ENCODE peak calls at places on chromosomes 3 and 15, in five cellular contexts. B is left ventricle myocardium inferior, O is AG04450, G is A549, E is brain microvascular endothelial cell. X is an unnamed sample.

GRCh38 chr3:46466871-46467403 is 2.2 kb upstream of the LTF start:
- DNase-seq in B (no peak), O (no peak), G (no peak), E (no peak), X (no peak)

GRCh38 chr15:52441846-52442245 is 86.8 kb downstream of the MYO5A start:
- DNase-seq in B (no peak), O (no peak), G (no peak), E (no peak), X (peak)

GRCh38 chr3:171939578-171939977 is 96.4 kb downstream of the TMEM212 start:
- DNase-seq in B (no peak), O (no peak), G (no peak), E (no peak), X (no peak)

GRCh38 chr3:188595890-188596376 is 442.0 kb downstream of the LPP start:
- DNase-seq in B (no peak), O (peak), G (no peak), E (no peak), X (peak)

GRCh38 chr3:189635385-189635784 is 4.2 kb downstream of the TP63 start:
- DNase-seq in B (no peak), O (no peak), G (no peak), E (no peak), X (no peak)

GRCh38 chr3:39980021-39980420 is 170.6 kb downstream of the MYRIP start:
- DNase-seq in B (no peak), O (no peak), G (no peak), E (no peak), X (no peak)

GRCh38 chr3:69444980-69445379 is 59.1 kb upstream of the FRMD4B start:
- DNase-seq in B (no peak), O (no peak), G (no peak), E (no peak), X (peak)

GRCh38 chr3:52774901-52775864 is 2.2 kb upstream of the ITIH1 start:
- DNase-seq in B (no peak), O (no peak), G (no peak), E (no peak), X (no peak)

GRCh38 chr15:73910904-73911303 is 15.4 kb upstream of the LOXL1 start:
- DNase-seq in B (no peak), O (no peak), G (no peak), E (no peak), X (no peak)

GRCh38 chr15:60780147-60780546 is 301.2 kb upstream of the ICE2 start:
- DNase-seq in B (no peak), O (no peak), G (no peak), E (no peak), X (no peak)

GRCh38 chr15:41651373-41651772 is 8.8 kb upstream of the MGA start:
- DNase-seq in B (no peak), O (no peak), G (no peak), E (no peak), X (no peak)

GRCh38 chr3:139774570-139775302 is 97.0 kb upstream of the NMNAT3 start:
- DNase-seq in B (no peak), O (no peak), G (no peak), E (peak), X (peak)

GRCh38 chr15:57463360-57463759 is 87.1 kb downstream of the CGNL1 start:
- DNase-seq in B (no peak), O (no peak), G (no peak), E (no peak), X (no peak)

GRCh38 chr3:14143826-14144225 is 19.0 kb downstream of the TMEM43 start:
- DNase-seq in B (no peak), O (peak), G (peak), E (peak), X (peak)
- H3K4me3 ChIP-seq in B (peak), O (no peak), G (peak), E (no peak), X (no peak)

GRCh38 chr3:84963137-84963536 is 4.3 kb downstream of the CADM2 start:
- DNase-seq in B (no peak), O (no peak), G (no peak), E (no peak), X (no peak)
- TF ChIP-seq CTCF in B (no peak), O (no peak), G (no peak), E (no peak), X (no peak)

GRCh38 chr3:4824948-4825325 is 154.3 kb upstream of the BHLHE40 start:
- DNase-seq in B (no peak), O (no peak), G (peak), E (peak), X (peak)

GRCh38 chr3:4825572-4826236 is 153.5 kb upstream of the BHLHE40 start:
- DNase-seq in B (peak), O (no peak), G (peak), E (no peak), X (no peak)

GRCh38 chr3:4828279-4829030 is 150.8 kb upstream of the BHLHE40 start:
- DNase-seq in B (peak), O (no peak), G (peak), E (no peak), X (peak)

GRCh38 chr3:4827767-4828166 is 151.5 kb upstream of the BHLHE40 start:
- DNase-seq in B (no peak), O (no peak), G (peak), E (no peak), X (no peak)

DNA sequence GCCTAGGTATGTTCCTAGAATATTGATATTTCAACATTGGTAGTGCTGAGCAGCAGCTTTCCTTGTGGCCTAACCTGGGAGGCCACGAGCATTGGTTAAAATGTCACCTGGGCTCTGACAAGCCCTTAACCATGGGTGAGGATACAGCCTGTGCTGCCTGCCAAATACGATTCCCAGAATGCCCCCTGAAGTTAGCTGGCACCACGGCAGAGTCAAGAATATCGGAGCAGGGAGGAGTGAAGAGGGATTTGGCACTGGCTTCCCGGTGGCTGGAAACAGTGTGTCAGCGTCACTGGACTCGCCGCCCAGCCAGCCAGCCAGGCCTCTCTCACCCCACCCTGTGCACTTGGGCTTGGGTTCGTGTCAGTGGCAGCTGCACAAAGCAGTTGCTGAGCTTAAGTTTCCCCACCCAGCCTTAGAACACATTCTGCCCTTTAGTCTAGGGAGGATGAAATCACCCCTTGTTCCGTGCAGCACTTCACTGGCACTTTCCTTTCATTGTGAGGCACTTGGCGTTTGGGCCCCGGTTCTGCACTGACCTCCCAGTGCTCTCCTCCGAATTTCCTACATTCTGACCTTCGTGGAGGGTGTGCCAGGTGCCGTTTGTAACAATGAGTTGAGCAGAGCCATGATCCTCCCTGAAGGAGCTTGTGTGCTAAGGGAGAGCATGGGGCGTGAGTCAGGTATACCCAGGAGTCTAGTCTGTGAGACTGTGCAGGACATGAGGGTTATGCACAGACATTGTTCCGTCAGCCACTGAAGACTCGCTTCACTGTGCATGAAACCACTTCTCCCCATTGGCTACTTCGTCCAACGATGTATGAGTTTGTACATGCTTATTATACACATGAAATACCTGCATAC is 152.8 kb upstream of the BHLHE40 start:
- DNase-seq in B (peak), O (no peak), G (peak), E (no peak), X (peak)
- H3K4me3 ChIP-seq in B (peak), O (no peak), G (no peak), E (no peak), X (no peak)

GRCh38 chr3:7410782-7411181 is 549.9 kb downstream of the GRM7 start:
- DNase-seq in B (no peak), O (no peak), G (no peak), E (no peak), X (no peak)
- TF ChIP-seq CTCF in B (no peak), O (no peak), G (no peak), E (no peak), X (no peak)

DNA sequence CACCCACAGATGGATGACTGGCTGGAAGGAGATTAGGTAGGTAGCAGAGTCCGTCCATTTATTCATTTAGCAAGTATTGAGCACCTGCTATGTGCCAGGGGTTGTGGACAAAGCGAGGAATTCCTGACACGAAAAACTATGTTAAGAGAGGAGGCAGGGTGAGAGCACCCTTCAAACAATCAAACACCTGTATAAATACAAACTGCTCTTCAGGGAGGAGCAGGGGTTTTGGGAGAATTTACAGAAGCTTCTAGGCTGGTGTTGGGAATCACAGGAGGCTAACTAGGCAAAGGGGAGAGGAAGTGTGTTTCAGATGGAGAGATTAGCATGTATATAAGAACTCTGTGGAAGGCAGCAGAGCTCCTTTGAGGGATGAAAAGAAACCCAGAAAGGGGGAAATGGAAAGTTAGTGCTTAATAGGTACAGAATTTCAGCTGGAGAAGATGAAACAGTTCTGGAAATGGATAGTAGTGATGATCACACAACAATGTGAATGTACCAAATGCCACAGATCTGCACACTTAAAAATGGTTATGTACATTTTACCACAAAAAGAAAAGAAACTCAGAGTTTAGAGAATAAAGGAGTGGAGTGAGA is 805 bp upstream of the SEC22C start:
- DNase-seq in B (no peak), O (no peak), G (no peak), E (no peak), X (no peak)
- H3K4me3 ChIP-seq in B (peak), O (peak), G (peak), E (peak), X (peak)